ENCODE peak calls at places on chromosome X, in four cellular contexts. W is NCI-H1092, M is ureter, F is HEK293T. O is an unnamed sample.

GRCh38 chrX:68433981-68434299 is 645 bp upstream of the OPHN1 start:
- DNase-seq in W (no peak), M (no peak), F (no peak), O (no peak)

GRCh38 chrX:65098851-65099250 is 122.6 kb upstream of the ZC4H2 start:
- DNase-seq in W (no peak), M (no peak), F (no peak), O (no peak)

GRCh38 chrX:75522565-75523411 is at the start of gene ZDHHC15:
- DNase-seq in W (peak), M (peak), F (peak), O (no peak)

GRCh38 chrX:70030242-70030823 is 19.4 kb downstream of the AWAT2 start:
- DNase-seq in W (peak), M (no peak), F (peak), O (no peak)

GRCh38 chrX:117059848-117060247 is 597.1 kb upstream of the CT83 start:
- DNase-seq in W (no peak), M (no peak), F (no peak), O (no peak)

GRCh38 chrX:1239681-1240142 is 27.3 kb upstream of the CRLF2 start:
- DNase-seq in W (no peak), M (peak), F (no peak), O (no peak)

GRCh38 chrX:68059469-68059868 is 373.8 kb downstream of the OPHN1 start:
- DNase-seq in W (no peak), M (no peak), F (no peak), O (no peak)

GRCh38 chrX:46653482-46653881 is 79.9 kb downstream of the CHST7 start:
- DNase-seq in W (no peak), M (no peak), F (peak), O (no peak)